ENCODE peak calls at places on chromosomes 4 and X, in seven cellular contexts. V is K562, O is adipocyte, Z is cardiac muscle cell, E is sigmoid colon, W is lung, C is ascending aorta. G is an unnamed sample. For H3K4me1, the result is how much of the 10 kb centered on the place peaks cover.

GRCh38 chr4:111788046-111788642 is 357.1 kb upstream of the FAM241A start:
- DNase-seq in V (no peak), O (no peak), Z (no peak), E (no peak), W (no peak), C (no peak), G (no peak)

GRCh38 chrX:41026326-41027136 is 58.7 kb upstream of the USP9X start:
- DNase-seq in V (no peak), O (no peak), Z (peak), E (no peak), W (no peak), C (no peak), G (no peak)

GRCh38 chr4:123600921-123601904 is 204.6 kb downstream of the SPRY1 start:
- DNase-seq in V (no peak), O (no peak), Z (no peak), E (no peak), W (no peak), C (no peak), G (no peak)

GRCh38 chr4:99221980-99222379 is 2.9 kb upstream of the ADH6 start:
- DNase-seq in V (no peak), O (peak), Z (no peak), E (no peak), W (no peak), C (no peak), G (no peak)

GRCh38 chr4:1711055-1711905 is 839 bp downstream of the SLBP start:
- DNase-seq in V (no peak), O (peak), Z (peak), E (peak), W (peak), C (peak), G (no peak)

GRCh38 chr4:110196871-110197420 is 1.5 kb downstream of the ELOVL6 start:
- DNase-seq in V (no peak), O (peak), Z (peak), E (peak), W (no peak), C (peak), G (no peak)

GRCh38 chrX:34332336-34332735 is 200.2 kb upstream of the FAM47A start:
- DNase-seq in V (no peak), O (peak), Z (peak), E (no peak), W (no peak), C (no peak), G (no peak)

GRCh38 chr4:37717575-37717974 is 31.4 kb upstream of the RELL1 start:
- DNase-seq in V (no peak), O (peak), Z (no peak), E (no peak), W (no peak), C (no peak), G (no peak)

GRCh38 chr4:103429283-103429682 is 231.1 kb upstream of the CENPE start:
- DNase-seq in V (no peak), O (no peak), Z (peak), E (no peak), W (no peak), C (no peak), G (no peak)

GRCh38 chr4:38021751-38022150 is 61.6 kb downstream of the PTTG2 start:
- DNase-seq in V (no peak), O (no peak), Z (no peak), E (no peak), W (no peak), C (no peak), G (no peak)

GRCh38 chr4:157052429-157053040 is 23.4 kb upstream of the GLRB start:
- DNase-seq in V (no peak), O (no peak), Z (no peak), E (no peak), W (no peak), C (no peak), G (no peak)

GRCh38 chr4:41169256-41169655 is 45.1 kb downstream of the APBB2 start:
- DNase-seq in V (no peak), O (no peak), Z (no peak), E (no peak), W (no peak), C (no peak), G (no peak)

GRCh38 chr4:27276322-27277073 is 415.9 kb downstream of the STIM2 start:
- DNase-seq in V (no peak), O (no peak), Z (no peak), E (no peak), W (no peak), C (no peak), G (no peak)

GRCh38 chr4:40576651-40577480 is 52.8 kb downstream of the RBM47 start:
- DNase-seq in V (no peak), O (peak), Z (peak), E (peak), W (peak), C (peak), G (peak)

GRCh38 chr4:105399535-105400161 is 74.2 kb downstream of the PPA2 start:
- DNase-seq in V (no peak), O (peak), Z (no peak), E (no peak), W (no peak), C (no peak), G (no peak)

GRCh38 chr4:145042601-145043000 is 55.4 kb downstream of the ANAPC10 start:
- DNase-seq in V (no peak), O (no peak), Z (no peak), E (no peak), W (no peak), C (no peak), G (no peak)

GRCh38 chr4:121016630-121017029 is 55.7 kb downstream of the NDNF start:
- DNase-seq in V (no peak), O (no peak), Z (no peak), E (no peak), W (no peak), C (no peak), G (no peak)

GRCh38 chrX:132940727-132941162 is 17.7 kb downstream of the HS6ST2 start:
- DNase-seq in V (no peak), O (no peak), Z (peak), E (no peak), W (no peak), C (no peak), G (no peak)

GRCh38 chr4:153486281-153487151 is 20.4 kb downstream of the TMEM131L start:
- DNase-seq in V (no peak), O (peak), Z (no peak), E (no peak), W (peak), C (peak), G (no peak)

GRCh38 chr4:153488719-153489384 is 22.7 kb downstream of the TMEM131L start:
- DNase-seq in V (no peak), O (no peak), Z (no peak), E (no peak), W (peak), C (peak), G (no peak)

GRCh38 chr4:153488006-153488718 is 22.0 kb downstream of the TMEM131L start:
- DNase-seq in V (no peak), O (no peak), Z (no peak), E (no peak), W (peak), C (no peak), G (no peak)

GRCh38 chr4:153490985-153491483 is 24.9 kb downstream of the TMEM131L start:
- DNase-seq in V (no peak), O (no peak), Z (no peak), E (no peak), W (no peak), C (no peak), G (no peak)

GRCh38 chr4:153489856-153490558 is 23.8 kb downstream of the TMEM131L start:
- DNase-seq in V (no peak), O (no peak), Z (no peak), E (no peak), W (no peak), C (no peak), G (no peak)
- H3K4me1 ChIP-seq in V (under half), O (under half), Z (under half), E (under half), W (under half), C (under half), G (under half)

DNA sequence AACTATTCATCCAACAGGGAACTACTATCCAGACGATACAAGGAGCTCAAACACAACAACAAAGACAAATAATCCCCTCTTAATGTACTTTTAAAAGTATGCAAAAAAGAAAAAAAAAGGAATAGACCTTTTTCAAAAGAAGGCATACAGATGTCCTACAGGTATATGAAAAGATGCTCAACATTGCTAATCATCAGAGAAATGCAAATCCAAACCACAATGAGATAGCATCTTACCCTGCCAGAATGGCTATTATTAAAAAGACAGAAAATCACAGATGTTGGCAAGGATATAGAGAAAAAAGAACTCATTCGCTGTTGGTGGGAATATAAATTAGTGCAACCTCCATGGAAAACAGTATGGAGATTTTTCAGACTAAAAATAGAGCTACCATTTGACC is 67.1 kb upstream of the ENPP6 start:
- DNase-seq in V (no peak), O (no peak), Z (no peak), E (no peak), W (no peak), C (no peak), G (no peak)
- H3K4me1 ChIP-seq in V (under half), O (under half), Z (under half), E (under half), W (under half), C (under half), G (under half)

GRCh38 chr4:86972997-86973396 is 38.2 kb downstream of the AFF1 start:
- DNase-seq in V (no peak), O (no peak), Z (peak), E (no peak), W (peak), C (no peak), G (no peak)
- H3K4me1 ChIP-seq in V (under half), O (under half), Z (under half), E (under half), W (under half), C (under half), G (under half)

GRCh38 chrX:150575415-150575814 is 7.0 kb downstream of the MTM1 start:
- DNase-seq in V (no peak), O (peak), Z (no peak), E (no peak), W (peak), C (no peak), G (no peak)
- H3K4me1 ChIP-seq in V (under half), O (under half), Z (under half), E (under half), W (under half), C (under half), G (under half)

GRCh38 chr4:184388106-184388505 is 86.2 kb downstream of the IRF2 start:
- DNase-seq in V (no peak), O (no peak), Z (peak), E (no peak), W (no peak), C (no peak), G (no peak)

GRCh38 chr4:184385705-184386141 is 88.6 kb downstream of the IRF2 start:
- DNase-seq in V (no peak), O (no peak), Z (no peak), E (peak), W (no peak), C (no peak), G (no peak)

GRCh38 chr4:184387351-184387750 is 87.0 kb downstream of the IRF2 start:
- DNase-seq in V (no peak), O (no peak), Z (no peak), E (no peak), W (no peak), C (no peak), G (no peak)

GRCh38 chr4:184384810-184385557 is 89.4 kb downstream of the IRF2 start:
- DNase-seq in V (no peak), O (peak), Z (no peak), E (no peak), W (no peak), C (no peak), G (no peak)

GRCh38 chr4:184386271-184386781 is 88.0 kb downstream of the IRF2 start:
- DNase-seq in V (peak), O (no peak), Z (no peak), E (no peak), W (no peak), C (no peak), G (no peak)
- H3K4me1 ChIP-seq in V (under half), O (under half), Z (under half), E (under half), W (under half), C (under half), G (under half)